ENCODE peak calls at places on chromosomes 11 and 22, in eight cellular contexts. One of them, this sample, is unnamed.

GRCh38 chr11:115580927-115581680 is 76.9 kb upstream of the CADM1 start:
- DNase-seq in MM.1S: no peak
- DNase-seq in SK-N-SH: peak; percentile 79
- DNase-seq in PC-9: no peak
- DNase-seq in HCT116: no peak
- DNase-seq in GM23338: no peak
- DNase-seq in hepatocyte: peak; percentile 13
- DNase-seq in OCI-LY7: no peak
- DNase-seq in this sample: no peak

GRCh38 chr11:107623183-107623582 is 32.2 kb downstream of the ELMOD1 start:
- DNase-seq in HCT116: no peak
- DNase-seq in hepatocyte: no peak
- DNase-seq in OCI-LY7: no peak
- DNase-seq in GM23338: no peak
- DNase-seq in MM.1S: no peak
- DNase-seq in SK-N-SH: no peak
- DNase-seq in PC-9: no peak
- DNase-seq in this sample: peak; percentile 39

GRCh38 chr22:45006873-45007246 is 2.9 kb downstream of the PHF21B start:
- DNase-seq in OCI-LY7: no peak
- DNase-seq in HCT116: no peak
- DNase-seq in PC-9: no peak
- DNase-seq in GM23338: peak; percentile 88
- DNase-seq in hepatocyte: peak; percentile 69
- DNase-seq in SK-N-SH: peak; percentile 83
- DNase-seq in MM.1S: no peak
- DNase-seq in this sample: no peak

GRCh38 chr11:1306186-1307162 is 3.0 kb downstream of the TOLLIP start:
- DNase-seq in SK-N-SH: no peak
- DNase-seq in MM.1S: no peak
- DNase-seq in OCI-LY7: no peak
- DNase-seq in hepatocyte: no peak
- DNase-seq in PC-9: no peak
- DNase-seq in HCT116: no peak
- DNase-seq in GM23338: no peak
- DNase-seq in this sample: no peak

GRCh38 chr11:84300112-84300511 is 1013.9 kb upstream of the CCDC90B start:
- DNase-seq in GM23338: no peak
- DNase-seq in OCI-LY7: no peak
- DNase-seq in MM.1S: no peak
- DNase-seq in SK-N-SH: no peak
- DNase-seq in HCT116: no peak
- DNase-seq in hepatocyte: no peak
- DNase-seq in PC-9: no peak
- DNase-seq in this sample: no peak

GRCh38 chr11:60357771-60358170 is 20.6 kb upstream of the MS4A7 start:
- DNase-seq in GM23338: no peak
- DNase-seq in HCT116: no peak
- DNase-seq in PC-9: no peak
- DNase-seq in SK-N-SH: no peak
- DNase-seq in MM.1S: no peak
- DNase-seq in hepatocyte: no peak
- DNase-seq in OCI-LY7: no peak
- DNase-seq in this sample: no peak

GRCh38 chr22:43884600-43885318 is 7.1 kb downstream of the PNPLA5 start:
- DNase-seq in hepatocyte: peak; percentile 72
- DNase-seq in OCI-LY7: peak; percentile 56
- DNase-seq in PC-9: no peak
- DNase-seq in GM23338: peak; percentile 93
- DNase-seq in HCT116: no peak
- DNase-seq in MM.1S: peak; percentile 45
- DNase-seq in SK-N-SH: peak; percentile 75
- DNase-seq in this sample: peak; percentile 54

GRCh38 chr11:112584674-112585073 is 324.0 kb upstream of the PLET1 start:
- DNase-seq in PC-9: no peak
- DNase-seq in SK-N-SH: no peak
- DNase-seq in OCI-LY7: peak; percentile 2
- DNase-seq in GM23338: peak; percentile 71
- DNase-seq in HCT116: no peak
- DNase-seq in hepatocyte: peak; percentile 36
- DNase-seq in MM.1S: peak; percentile 28
- DNase-seq in this sample: peak; percentile 36

GRCh38 chr11:69080361-69080973 is 31.7 kb downstream of the TPCN2 start:
- DNase-seq in hepatocyte: no peak
- DNase-seq in OCI-LY7: no peak
- DNase-seq in MM.1S: no peak
- DNase-seq in PC-9: peak; percentile 51
- DNase-seq in HCT116: no peak
- DNase-seq in SK-N-SH: no peak
- DNase-seq in GM23338: no peak
- DNase-seq in this sample: peak; percentile 93

DNA sequence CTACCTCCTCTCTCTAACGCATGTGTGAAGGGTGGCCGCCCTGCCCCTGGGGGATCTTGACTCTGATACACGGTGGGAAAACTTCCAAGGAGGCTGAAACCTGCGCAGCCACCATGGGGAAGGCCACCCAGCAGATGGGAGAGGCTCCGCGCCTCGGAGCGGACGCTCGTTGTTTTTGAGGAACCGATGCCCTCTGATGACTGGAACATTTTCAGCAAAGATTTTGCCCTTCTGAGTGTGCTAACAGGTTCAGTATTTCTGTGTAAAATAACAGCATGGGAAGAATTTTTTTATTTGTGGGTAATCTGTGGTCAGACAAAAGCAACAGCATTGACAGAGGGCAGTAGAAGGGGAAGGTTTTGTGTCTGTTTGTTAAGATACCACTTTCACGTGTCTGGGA is 16.7 kb downstream of the MB start:
- DNase-seq in SK-N-SH: no peak
- DNase-seq in PC-9: no peak
- DNase-seq in hepatocyte: no peak
- DNase-seq in HCT116: no peak
- DNase-seq in MM.1S: no peak
- DNase-seq in OCI-LY7: no peak
- DNase-seq in GM23338: no peak
- DNase-seq in this sample: no peak
- H3K9me2 ChIP-seq in SK-N-SH: no peaks in the 10 kb centered on the region
- H3K9me2 ChIP-seq in PC-9: no peaks in the 10 kb centered on the region
- H3K9me2 ChIP-seq in hepatocyte: no peaks in the 10 kb centered on the region
- H3K9me2 ChIP-seq in HCT116: no peaks in the 10 kb centered on the region
- H3K9me2 ChIP-seq in MM.1S: no peaks in the 10 kb centered on the region
- H3K9me2 ChIP-seq in OCI-LY7: no peaks in the 10 kb centered on the region
- H3K9me2 ChIP-seq in GM23338: no peaks in the 10 kb centered on the region
- H3K9me2 ChIP-seq in this sample: no peaks in the 10 kb centered on the region

GRCh38 chr11:28981331-28981865 is 873.2 kb downstream of the METTL15 start:
- DNase-seq in OCI-LY7: no peak
- DNase-seq in PC-9: no peak
- DNase-seq in HCT116: no peak
- DNase-seq in SK-N-SH: no peak
- DNase-seq in MM.1S: no peak
- DNase-seq in hepatocyte: no peak
- DNase-seq in GM23338: no peak
- DNase-seq in this sample: no peak
- TF ChIP-seq CTCF in OCI-LY7: no peak
- TF ChIP-seq CTCF in PC-9: no peak
- TF ChIP-seq CTCF in HCT116: no peak
- TF ChIP-seq CTCF in SK-N-SH: no peak
- TF ChIP-seq CTCF in MM.1S: no peak
- TF ChIP-seq CTCF in hepatocyte: no peak
- TF ChIP-seq CTCF in GM23338: no peak
- TF ChIP-seq CTCF in this sample: no peak

GRCh38 chr22:49688516-49689254 is 139.0 kb downstream of the BRD1 start:
- DNase-seq in PC-9: no peak
- DNase-seq in GM23338: no peak
- DNase-seq in HCT116: no peak
- DNase-seq in MM.1S: no peak
- DNase-seq in OCI-LY7: no peak
- DNase-seq in SK-N-SH: no peak
- DNase-seq in hepatocyte: no peak
- DNase-seq in this sample: no peak
- H3K9me2 ChIP-seq in PC-9: no peaks in the 10 kb centered on the region
- H3K9me2 ChIP-seq in GM23338: no peaks in the 10 kb centered on the region
- H3K9me2 ChIP-seq in HCT116: no peaks in the 10 kb centered on the region
- H3K9me2 ChIP-seq in MM.1S: no peaks in the 10 kb centered on the region
- H3K9me2 ChIP-seq in OCI-LY7: no peaks in the 10 kb centered on the region
- H3K9me2 ChIP-seq in SK-N-SH: no peaks in the 10 kb centered on the region
- H3K9me2 ChIP-seq in hepatocyte: no peaks in the 10 kb centered on the region
- H3K9me2 ChIP-seq in this sample: no peaks in the 10 kb centered on the region

GRCh38 chr22:49328630-49329405 is 498.9 kb downstream of the BRD1 start:
- DNase-seq in hepatocyte: no peak
- DNase-seq in PC-9: no peak
- DNase-seq in HCT116: no peak
- DNase-seq in GM23338: no peak
- DNase-seq in SK-N-SH: no peak
- DNase-seq in OCI-LY7: no peak
- DNase-seq in MM.1S: no peak
- DNase-seq in this sample: no peak
- TF ChIP-seq CTCF in hepatocyte: no peak
- TF ChIP-seq CTCF in PC-9: no peak
- TF ChIP-seq CTCF in HCT116: no peak
- TF ChIP-seq CTCF in GM23338: no peak
- TF ChIP-seq CTCF in SK-N-SH: no peak
- TF ChIP-seq CTCF in OCI-LY7: no peak
- TF ChIP-seq CTCF in MM.1S: no peak
- TF ChIP-seq CTCF in this sample: no peak

GRCh38 chr22:46637711-46638600 is 17.8 kb downstream of the GRAMD4 start:
- DNase-seq in OCI-LY7: no peak
- DNase-seq in hepatocyte: no peak
- DNase-seq in SK-N-SH: no peak
- DNase-seq in GM23338: no peak
- DNase-seq in MM.1S: no peak
- DNase-seq in HCT116: no peak
- DNase-seq in PC-9: no peak
- DNase-seq in this sample: no peak
- H3K9me2 ChIP-seq in OCI-LY7: no peaks in the 10 kb centered on the region
- H3K9me2 ChIP-seq in hepatocyte: no peaks in the 10 kb centered on the region
- H3K9me2 ChIP-seq in SK-N-SH: no peaks in the 10 kb centered on the region
- H3K9me2 ChIP-seq in GM23338: peaks cover 7% of the 10 kb centered on the region
- H3K9me2 ChIP-seq in MM.1S: no peaks in the 10 kb centered on the region
- H3K9me2 ChIP-seq in HCT116: no peaks in the 10 kb centered on the region
- H3K9me2 ChIP-seq in PC-9: no peaks in the 10 kb centered on the region
- H3K9me2 ChIP-seq in this sample: no peaks in the 10 kb centered on the region